ENCODE peak calls at places on chromosomes 16 and 17, in four cellular contexts. P, V, H and B are unnamed samples.

GRCh38 chr17:28908640-28909098 is 5.8 kb upstream of the DHRS13 start:
- DNase-seq in P (no peak), V (peak; percentile 81), H (no peak), B (no peak)

GRCh38 chr17:7215652-7216139 is 3.9 kb downstream of the DLG4 start:
- DNase-seq in P (no peak), V (no peak), H (no peak), B (no peak)

GRCh38 chr16:89828199-89828869 is at the start of gene SPIRE2:
- DNase-seq in P (peak; percentile 64), V (peak; percentile 80), H (peak; percentile 46), B (no peak)

GRCh38 chr17:80789356-80789902 is 202.2 kb upstream of the CHMP6 start:
- DNase-seq in P (no peak), V (peak; percentile 61), H (no peak), B (peak; percentile 64)

GRCh38 chr17:13429201-13429600 is 172.5 kb downstream of the HS3ST3A1 start:
- DNase-seq in P (no peak), V (no peak), H (no peak), B (no peak)

GRCh38 chr17:50406578-50406977 is 9.3 kb upstream of the LRRC59 start:
- DNase-seq in P (no peak), V (no peak), H (no peak), B (no peak)

GRCh38 chr17:63740464-63741181 is 976 bp downstream of the STRADA start:
- DNase-seq in P (no peak), V (no peak), H (no peak), B (no peak)

GRCh38 chr16:57826706-57827625 is 24.7 kb upstream of the KIFC3 start:
- DNase-seq in P (no peak), V (no peak), H (no peak), B (no peak)

GRCh38 chr16:4695473-4696171 is 2.3 kb downstream of the NUDT16L1 start:
- DNase-seq in P (no peak), V (peak; percentile 54), H (no peak), B (no peak)

GRCh38 chr16:89829630-89830437 is 1.6 kb downstream of the SPIRE2 start:
- DNase-seq in P (no peak), V (no peak), H (no peak), B (no peak)

GRCh38 chr16:4800290-4801041 is 2.0 kb downstream of the ROGDI start:
- DNase-seq in P (no peak), V (no peak), H (no peak), B (no peak)

GRCh38 chr16:78579020-78579419 is 479.6 kb downstream of the WWOX start:
- DNase-seq in P (no peak), V (no peak), H (no peak), B (no peak)

GRCh38 chr17:37360632-37361031 is 15.2 kb upstream of the C17orf78 start:
- DNase-seq in P (no peak), V (no peak), H (no peak), B (no peak)

GRCh38 chr17:70022175-70022574 is 52.9 kb upstream of the KCNJ16 start:
- DNase-seq in P (no peak), V (no peak), H (no peak), B (no peak)

GRCh38 chr17:13393841-13394710 is 207.7 kb downstream of the HS3ST3A1 start:
- DNase-seq in P (no peak), V (no peak), H (no peak), B (no peak)

GRCh38 chr17:42518755-42519545 is 17.1 kb upstream of the NAGLU start:
- DNase-seq in P (no peak), V (peak; percentile 78), H (no peak), B (no peak)

GRCh38 chr16:65809627-65810026 is 556.9 kb upstream of the CDH5 start:
- DNase-seq in P (no peak), V (no peak), H (no peak), B (no peak)

GRCh38 chr17:42394838-42395237 is 6.6 kb upstream of the STAT3 start:
- DNase-seq in P (no peak), V (no peak), H (no peak), B (no peak)